ENCODE peak calls at places on chromosomes 11 and 22, in four cellular contexts. Z is HCT116, G is neural progenitor cell, P is GM23248. B is an unnamed sample.

GRCh38 chr11:76927160-76927559 is 66.4 kb downstream of the ACER3 start:
- DNase-seq in P (no peak), G (no peak), Z (no peak), B (no peak)

GRCh38 chr11:132142554-132142953 is 772.1 kb downstream of the NTM start:
- DNase-seq in G (no peak), P (no peak), Z (no peak), B (no peak)

GRCh38 chr11:58591659-58592058 is 12.8 kb downstream of the ZFP91 start:
- DNase-seq in G (no peak), Z (no peak), P (no peak), B (no peak)

GRCh38 chr22:37410174-37411055 is 16.9 kb downstream of the ELFN2 start:
- DNase-seq in P (no peak), Z (no peak), G (no peak), B (no peak)

GRCh38 chr11:33893711-33894401 is 2.0 kb upstream of the LMO2 start:
- DNase-seq in Z (no peak), P (no peak), G (no peak), B (no peak)

GRCh38 chr11:62555464-62556092 is 9.0 kb upstream of the AHNAK start:
- DNase-seq in G (peak; percentile 49), Z (no peak), P (peak; percentile 49), B (peak; percentile 32)

GRCh38 chr11:58596621-58597020 is 17.8 kb downstream of the ZFP91 start:
- DNase-seq in G (no peak), Z (no peak), P (peak; percentile 13), B (no peak)

GRCh38 chr11:2304156-2305139 is 2.6 kb downstream of the TSPAN32 start:
- DNase-seq in Z (no peak), G (no peak), P (no peak), B (no peak)

GRCh38 chr22:19565921-19566598 is 41.9 kb upstream of the CLDN5 start:
- DNase-seq in Z (no peak), G (no peak), P (peak; percentile 15), B (no peak)

GRCh38 chr22:28440517-28441366 is 238.9 kb downstream of the TTC28 start:
- DNase-seq in P (peak; percentile 67), G (no peak), Z (no peak), B (no peak)

GRCh38 chr11:131982154-131982553 is 611.7 kb downstream of the NTM start:
- DNase-seq in Z (no peak), P (no peak), G (peak; percentile 70), B (peak; percentile 93)

GRCh38 chr11:20584093-20584774 is 15.2 kb upstream of the SLC6A5 start:
- DNase-seq in G (no peak), Z (no peak), P (peak; percentile 3), B (no peak)

GRCh38 chr11:44761546-44761961 is 34.8 kb downstream of the TSPAN18 start:
- DNase-seq in Z (no peak), P (no peak), G (no peak), B (no peak)

GRCh38 chr11:62540804-62541671 is 5.6 kb downstream of the AHNAK start:
- DNase-seq in G (no peak), P (peak; percentile 54), Z (no peak), B (no peak)

GRCh38 chr22:32754413-32755041 is 47.0 kb upstream of the TIMP3 start:
- DNase-seq in P (peak; percentile 70), Z (no peak), G (no peak), B (no peak)

GRCh38 chr22:33971561-33971961 is 51.3 kb upstream of the LARGE1 start:
- DNase-seq in Z (no peak), G (peak; percentile 10), P (peak; percentile 3), B (no peak)

GRCh38 chr11:29328961-29329441 is 687.8 kb downstream of the KCNA4 start:
- DNase-seq in Z (peak; percentile 62), G (peak; percentile 46), P (peak; percentile 72), B (peak; percentile 28)

GRCh38 chr11:28649922-28650321 is 541.7 kb downstream of the METTL15 start:
- DNase-seq in Z (no peak), P (peak; percentile 14), G (no peak), B (no peak)

GRCh38 chr11:104333977-104334376 is 170.0 kb upstream of the PDGFD start:
- DNase-seq in G (no peak), P (peak; percentile 34), Z (peak; percentile 7), B (peak; percentile 57)

GRCh38 chr22:41836551-41836950 is 3.6 kb downstream of the SREBF2 start:
- DNase-seq in G (no peak), P (no peak), Z (no peak), B (no peak)

GRCh38 chr11:65491614-65492386 is 7.0 kb upstream of the MALAT1 start:
- DNase-seq in Z (peak; percentile 93), P (peak; percentile 96), G (peak; percentile 86), B (peak; percentile 79)

GRCh38 chr11:75029836-75030631 is 41.3 kb downstream of the NEU3 start:
- DNase-seq in Z (no peak), G (no peak), P (peak; percentile 34), B (no peak)

GRCh38 chr22:29916007-29916544 is 33.1 kb downstream of the MTMR3 start:
- DNase-seq in G (no peak), Z (no peak), P (no peak), B (no peak)

GRCh38 chr11:76705834-76706233 is 35.3 kb upstream of the LRRC32 start:
- DNase-seq in P (no peak), G (no peak), Z (no peak), B (no peak)

GRCh38 chr11:58024601-58025091 is 965 bp downstream of the OR9Q1 start:
- DNase-seq in P (peak; percentile 83), Z (no peak), G (no peak), B (no peak)

GRCh38 chr11:47192111-47192510 is 5.9 kb upstream of the PACSIN3 start:
- DNase-seq in G (no peak), Z (no peak), P (no peak), B (no peak)

GRCh38 chr11:109138200-109138599 is 283.8 kb upstream of the C11orf87 start:
- DNase-seq in G (no peak), P (peak; percentile 15), Z (no peak), B (no peak)

GRCh38 chr11:67022961-67023956 is at the start of gene SYT12:
- DNase-seq in P (peak; percentile 61), Z (no peak), G (peak; percentile 65), B (peak; percentile 69)

DNA sequence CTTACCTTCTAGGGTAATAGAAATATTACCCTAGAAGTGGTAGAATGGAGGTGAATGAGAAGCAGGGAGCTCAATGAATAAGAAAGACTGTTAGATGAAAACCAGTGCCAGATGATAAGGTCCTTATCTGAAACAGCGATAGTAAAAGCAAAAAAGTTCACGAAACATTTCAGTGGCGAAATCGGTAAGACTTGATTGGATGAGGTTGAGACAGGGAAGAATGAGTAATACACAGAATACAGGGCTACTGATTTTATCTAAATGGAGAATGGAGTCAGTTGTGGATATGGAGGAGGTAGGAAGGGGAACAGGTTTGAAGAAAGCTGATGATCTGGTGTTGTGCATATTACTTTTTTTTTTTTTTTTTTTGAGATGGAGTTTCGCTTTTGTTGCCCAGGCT is 96.5 kb downstream of the GALNT18 start:
- DNase-seq in Z (no peak), P (no peak), G (no peak), B (no peak)
- TF ChIP-seq EZH2phosphoT487 in Z (no peak), P (no peak), G (no peak), B (no peak)

GRCh38 chr11:113729456-113729855 is 23.3 kb upstream of the TMPRSS5 start:
- DNase-seq in Z (no peak), P (peak; percentile 52), G (no peak), B (peak; percentile 20)
- TF ChIP-seq EZH2phosphoT487 in Z (no peak), P (no peak), G (no peak), B (no peak)

GRCh38 chr11:17013548-17014320 is 480 bp downstream of the PLEKHA7 start:
- DNase-seq in G (peak; percentile 62), P (no peak), Z (no peak), B (peak; percentile 58)

GRCh38 chr11:17012179-17012578 is 2.0 kb downstream of the PLEKHA7 start:
- DNase-seq in Z (no peak), P (no peak), G (no peak), B (peak; percentile 52)

GRCh38 chr11:17010851-17011420 is 3.3 kb downstream of the PLEKHA7 start:
- DNase-seq in P (no peak), G (no peak), Z (no peak), B (peak; percentile 53)

GRCh38 chr11:17014321-17014773 is at the start of gene PLEKHA7:
- DNase-seq in G (peak; percentile 74), Z (no peak), P (peak; percentile 14), B (peak; percentile 51)

DNA sequence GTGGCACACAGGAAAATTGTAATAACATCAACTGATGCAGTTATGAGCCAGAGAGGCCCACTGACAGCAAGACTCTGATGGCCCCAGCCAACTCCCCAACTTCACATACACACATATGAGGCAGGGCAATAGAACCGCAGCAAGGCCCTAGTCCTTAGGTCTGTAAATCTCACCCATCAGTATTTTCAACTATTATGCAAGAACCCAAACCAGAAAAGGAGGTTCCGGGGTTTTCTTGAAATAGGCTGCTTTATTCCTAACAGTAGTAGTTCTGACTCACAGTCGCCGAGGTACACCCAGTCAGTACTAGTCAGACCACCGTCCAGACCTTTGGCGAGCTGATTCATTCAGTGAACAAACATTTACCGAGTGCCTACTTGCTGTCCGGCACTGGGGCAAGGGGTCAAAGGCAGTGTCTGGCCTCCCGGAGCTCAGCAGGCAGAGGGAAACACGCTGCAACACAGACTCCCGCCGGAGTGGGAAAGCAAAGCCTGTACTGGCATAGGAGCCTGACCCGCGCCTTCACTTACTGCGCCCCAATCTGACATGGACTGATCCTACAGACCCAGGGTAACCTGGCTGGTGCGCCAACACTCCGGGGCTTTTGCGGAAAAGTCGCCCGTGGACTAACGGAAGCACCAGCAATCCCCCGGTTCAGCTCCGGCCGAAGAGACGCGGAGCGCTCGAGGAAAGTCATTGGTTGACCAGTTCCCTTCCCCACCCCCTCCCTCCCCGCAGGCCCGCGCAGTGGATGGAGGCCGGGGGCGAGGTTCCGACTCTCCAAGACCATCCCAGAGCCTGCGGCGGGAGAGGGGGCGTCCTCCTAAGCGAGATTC is 1.3 kb downstream of the PLEKHA7 start:
- DNase-seq in Z (peak; percentile 12), G (peak; percentile 78), P (peak; percentile 21), B (peak; percentile 72)
- TF ChIP-seq EZH2phosphoT487 in Z (no peak), G (no peak), P (no peak), B (no peak)

GRCh38 chr11:110752890-110753289 is 40.7 kb upstream of the ARHGAP20 start:
- DNase-seq in G (no peak), P (no peak), Z (no peak), B (no peak)
- TF ChIP-seq EZH2phosphoT487 in G (no peak), P (no peak), Z (no peak), B (no peak)

DNA sequence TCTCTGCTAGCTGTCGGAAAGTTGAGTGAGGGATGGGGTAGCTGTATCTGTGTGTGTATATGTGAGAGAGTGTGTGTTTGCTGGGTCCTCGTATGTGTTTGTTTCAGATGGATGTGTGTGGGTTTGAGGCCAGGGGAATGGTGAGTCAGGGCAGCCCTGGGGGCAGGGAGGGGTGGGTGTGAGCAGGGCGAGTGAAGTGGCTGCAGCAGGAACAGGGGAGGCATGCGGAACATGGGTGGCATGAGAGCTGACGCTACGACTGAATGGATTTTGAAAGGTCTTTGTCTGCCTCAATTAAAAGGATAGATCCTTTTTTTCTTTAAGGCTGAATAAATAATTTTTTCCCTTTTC is 79.8 kb downstream of the ADAMTS15 start:
- DNase-seq in Z (no peak), P (no peak), G (no peak), B (no peak)
- TF ChIP-seq EZH2phosphoT487 in Z (no peak), P (no peak), G (no peak), B (no peak)

B was measured in GM23338.